ENCODE peak calls at places on chromosomes 6 and 20, in eight cellular contexts. B is endothelial cell; A is fibroblast of lung; C is cardiac muscle cell; F is choroid plexus epithelial cell; S is WTC11; T is CD8-positive, alpha-beta T cell; O is heart left ventricle. H is an unnamed sample.

GRCh38 chr6:127914240-127914639 is 13.4 kb upstream of the THEMIS start:
- DNase-seq in A (no peak), F (peak; percentile 23), O (no peak), S (no peak), T (no peak), C (no peak), B (no peak), H (no peak)

GRCh38 chr20:58850693-58851174 is at the start of gene GNAS-AS1:
- DNase-seq in T (peak; percentile 87), B (peak; percentile 86), C (peak; percentile 86), F (peak; percentile 93), O (peak; percentile 90), S (peak; percentile 95), A (peak; percentile 90), H (peak; percentile 96)

GRCh38 chr6:144289006-144289405 is 3.9 kb downstream of the UTRN start:
- DNase-seq in T (no peak), F (no peak), C (no peak), B (no peak), O (no peak), S (no peak), A (no peak), H (no peak)

GRCh38 chr6:32047084-32047478 is 8.9 kb downstream of the CYP21A2 start:
- DNase-seq in F (peak; percentile 18), B (no peak), O (no peak), S (no peak), C (no peak), A (peak; percentile 63), T (no peak), H (no peak)

GRCh38 chr6:32906539-32906938 is 34.3 kb downstream of the HLA-DMB start:
- DNase-seq in T (no peak), B (no peak), S (no peak), A (peak; percentile 55), O (no peak), C (no peak), F (peak; percentile 70), H (no peak)

GRCh38 chr6:17059820-17060219 is 42.0 kb upstream of the STMND1 start:
- DNase-seq in C (no peak), F (no peak), T (no peak), S (no peak), A (no peak), O (no peak), B (no peak), H (no peak)

GRCh38 chr6:109121411-109121810 is 26.1 kb downstream of the CEP57L1 start:
- DNase-seq in F (peak; percentile 24), T (no peak), C (no peak), A (peak; percentile 16), O (no peak), B (no peak), S (no peak), H (no peak)

GRCh38 chr20:44714701-44715494 is at the start of gene CCN5:
- DNase-seq in B (no peak), F (peak; percentile 88), T (no peak), S (no peak), A (peak; percentile 92), C (no peak), O (peak; percentile 92), H (no peak)

GRCh38 chr6:105601541-105602174 is 198.8 kb upstream of the PREP start:
- DNase-seq in T (no peak), F (peak; percentile 99), A (peak; percentile 100), C (no peak), B (no peak), S (no peak), O (peak; percentile 53), H (peak; percentile 43)

GRCh38 chr6:30960907-30961673 is 20.3 kb downstream of the MUCL3 start:
- DNase-seq in A (peak; percentile 17), F (peak; percentile 50), C (no peak), B (no peak), O (no peak), T (no peak), S (no peak), H (no peak)

GRCh38 chr6:126773122-126773805 is 345.2 kb upstream of the RSPO3 start:
- DNase-seq in T (no peak), S (no peak), A (peak; percentile 4), B (no peak), C (peak; percentile 37), O (no peak), F (peak; percentile 50), H (no peak)

GRCh38 chr20:17571153-17571527 is 1.3 kb downstream of the DSTN start:
- DNase-seq in S (no peak), C (no peak), A (peak; percentile 52), F (peak; percentile 40), B (no peak), O (no peak), T (no peak), H (peak; percentile 54)

GRCh38 chr6:138307816-138308727 is 69.6 kb upstream of the SMIM28 start:
- DNase-seq in C (no peak), O (peak; percentile 67), B (no peak), T (no peak), F (peak; percentile 68), S (no peak), A (no peak), H (no peak)

GRCh38 chr6:34106900-34107299 is 39.0 kb downstream of the GRM4 start:
- DNase-seq in O (no peak), S (no peak), A (no peak), C (no peak), T (no peak), B (no peak), F (no peak), H (no peak)

GRCh38 chr6:161238076-161238869 is 35.6 kb downstream of the AGPAT4 start:
- DNase-seq in A (no peak), S (no peak), B (no peak), O (no peak), F (no peak), T (no peak), C (no peak), H (no peak)

GRCh38 chr20:24617080-24617432 is 147.6 kb downstream of the SYNDIG1 start:
- DNase-seq in B (no peak), C (no peak), F (no peak), O (no peak), A (no peak), T (no peak), S (no peak), H (no peak)

GRCh38 chr6:33697845-33698244 is 13.7 kb downstream of the UQCC2 start:
- DNase-seq in B (no peak), O (no peak), C (no peak), F (no peak), A (no peak), S (no peak), T (no peak), H (no peak)

GRCh38 chr6:36955136-36955535 is 598 bp downstream of the PI16 start:
- DNase-seq in A (no peak), S (peak; percentile 6), O (no peak), T (no peak), B (no peak), F (no peak), C (no peak), H (no peak)

GRCh38 chr6:156949376-156949775 is 172.2 kb downstream of the ARID1B start:
- DNase-seq in S (no peak), A (peak; percentile 57), B (no peak), T (no peak), C (no peak), O (no peak), F (peak; percentile 72), H (no peak)

GRCh38 chr20:62860391-62860923 is 1.2 kb downstream of the TCFL5 start:
- DNase-seq in C (no peak), T (no peak), O (no peak), B (no peak), F (peak; percentile 48), A (peak; percentile 55), S (no peak), H (no peak)
- TF ChIP-seq CTCF in C (peak; percentile 28), T (no peak), O (no peak), B (no peak), F (peak; percentile 32), A (peak; percentile 35), S (no peak), H (no peak)

GRCh38 chr6:141421378-141421777 is 711.3 kb upstream of the GJE1 start:
- DNase-seq in A (peak; percentile 78), B (no peak), O (no peak), C (no peak), T (no peak), S (no peak), F (peak; percentile 89), H (no peak)

GRCh38 chr6:141426400-141426980 is 706.2 kb upstream of the GJE1 start:
- DNase-seq in A (no peak), F (no peak), S (no peak), B (no peak), T (no peak), O (no peak), C (no peak), H (no peak)
- TF ChIP-seq CTCF in A (no peak), F (no peak), S (no peak), B (no peak), T (no peak), O (peak; percentile 7), C (no peak), H (no peak)

GRCh38 chr20:31595654-31596411 is 9.3 kb upstream of the ID1 start:
- DNase-seq in F (peak; percentile 95), A (peak; percentile 99), S (peak; percentile 75), C (peak; percentile 55), O (peak; percentile 91), B (no peak), T (no peak), H (no peak)
- TF ChIP-seq CTCF in F (no peak), A (no peak), S (no peak), C (peak; percentile 2), O (no peak), B (no peak), T (no peak), H (no peak)

GRCh38 chr20:45792513-45793118 is 862 bp downstream of the DNTTIP1 start:
- DNase-seq in T (peak; percentile 20), B (no peak), A (no peak), C (no peak), S (no peak), O (no peak), F (no peak), H (peak; percentile 35)

GRCh38 chr20:45796336-45797070 is 4.7 kb downstream of the DNTTIP1 start:
- DNase-seq in S (no peak), A (no peak), F (no peak), O (no peak), C (no peak), B (no peak), T (no peak), H (no peak)

GRCh38 chr20:45788351-45788750 is 3.3 kb downstream of the WFDC3 start:
- DNase-seq in F (no peak), S (no peak), C (no peak), B (no peak), A (no peak), T (no peak), O (no peak), H (no peak)

DNA sequence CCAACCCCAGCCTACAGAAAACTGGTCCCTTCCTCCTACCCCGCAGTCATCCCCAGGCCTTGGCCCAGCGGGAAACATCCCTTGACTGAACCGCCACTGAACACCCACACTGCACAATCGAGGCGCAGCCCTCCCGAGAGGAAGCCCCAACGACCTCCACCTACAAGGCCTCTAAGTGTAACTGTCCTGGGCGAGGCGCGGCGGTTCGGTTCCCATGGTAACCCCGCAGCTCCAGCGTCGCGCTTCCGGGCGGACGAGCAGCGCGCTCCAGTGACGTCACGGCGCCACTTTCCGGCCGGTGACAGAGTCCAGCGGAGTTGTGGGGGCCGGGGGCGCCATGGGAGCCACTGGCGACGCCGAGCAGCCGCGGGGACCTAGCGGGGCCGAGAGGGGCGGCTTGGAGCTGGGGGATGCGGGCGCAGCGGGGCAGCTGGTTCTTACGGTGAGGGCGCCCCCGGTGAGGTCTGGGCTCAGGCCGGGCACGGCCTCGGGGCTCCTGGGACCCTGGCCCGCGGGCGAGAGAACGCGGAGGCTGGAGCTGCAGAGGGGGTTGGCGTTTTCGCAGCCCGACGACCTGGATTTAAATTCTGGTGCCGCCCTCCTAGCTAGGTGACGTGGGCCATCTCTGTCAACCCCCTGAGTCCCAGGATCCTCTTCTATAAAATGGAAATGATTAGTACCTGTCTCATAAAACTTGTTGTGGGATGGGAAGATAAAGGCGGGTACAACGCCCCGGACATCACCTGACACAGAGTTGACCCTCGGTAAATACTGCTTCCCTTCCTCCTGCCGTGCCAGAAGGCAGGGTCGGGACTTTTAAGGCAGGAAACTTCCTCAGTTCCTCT is at the start of the genes DNTTIP1 and WFDC3:
- DNase-seq in S (peak; percentile 92), B (peak; percentile 91), A (peak; percentile 88), T (peak; percentile 85), C (peak; percentile 96), O (peak; percentile 97), F (peak; percentile 88), H (peak; percentile 95)
- TF ChIP-seq CTCF in S (no peak), B (no peak), A (no peak), T (no peak), C (no peak), O (no peak), F (no peak), H (no peak)

H was measured in GM13976.